ENCODE peak calls at places on chromosomes 16 and 17, in seven cellular contexts. O is K562, R is HCT116, E is SK-N-SH, K is H1, B is HepG2, X is GM12878. T is an unnamed sample.

GRCh38 chr17:50268040-50268439 is 6.2 kb upstream of the TMEM92 start:
- DNase-seq in O (no peak), R (no peak), E (no peak), K (no peak), B (no peak), X (no peak), T (no peak)

GRCh38 chr16:86665319-86665675 is 86.9 kb downstream of the FOXL1 start:
- DNase-seq in O (no peak), R (no peak), E (no peak), K (no peak), B (peak), X (peak), T (no peak)

GRCh38 chr17:38563362-38564253 is 42.1 kb downstream of the SRCIN1 start:
- DNase-seq in O (peak), R (no peak), E (no peak), K (peak), B (no peak), X (no peak), T (no peak)

GRCh38 chr16:21100447-21100846 is 50.2 kb downstream of the DNAH3 start:
- DNase-seq in O (no peak), R (peak), E (no peak), K (no peak), B (no peak), X (no peak), T (peak)

GRCh38 chr16:3266873-3267537 is 10.6 kb upstream of the MEFV start:
- DNase-seq in O (no peak), R (peak), E (peak), K (no peak), B (peak), X (no peak), T (peak)

GRCh38 chr17:2020721-2021120 is 4.4 kb downstream of the RTN4RL1 start:
- DNase-seq in O (no peak), R (no peak), E (no peak), K (no peak), B (no peak), X (no peak), T (no peak)

GRCh38 chr16:2764718-2765117 is 12.3 kb downstream of the SRRM2 start:
- DNase-seq in O (no peak), R (no peak), E (no peak), K (no peak), B (peak), X (no peak), T (no peak)

GRCh38 chr16:53900678-53901077 is 196.7 kb downstream of the FTO start:
- DNase-seq in O (no peak), R (no peak), E (peak), K (no peak), B (no peak), X (no peak), T (no peak)

GRCh38 chr17:3026856-3027751 is 36.3 kb downstream of the OR1D5 start:
- DNase-seq in O (no peak), R (no peak), E (no peak), K (no peak), B (no peak), X (no peak), T (no peak)

GRCh38 chr17:50074227-50074626 is 18.3 kb downstream of the ITGA3 start:
- DNase-seq in O (no peak), R (no peak), E (no peak), K (no peak), B (no peak), X (no peak), T (no peak)

GRCh38 chr16:78035012-78035411 is 12.7 kb downstream of the CLEC3A start:
- DNase-seq in O (no peak), R (no peak), E (no peak), K (no peak), B (no peak), X (no peak), T (no peak)

GRCh38 chr16:56614549-56614991 is 6.2 kb downstream of the MT2A start:
- DNase-seq in O (no peak), R (no peak), E (no peak), K (no peak), B (peak), X (no peak), T (no peak)

GRCh38 chr17:81385320-81386111 is 9.7 kb upstream of the BAHCC1 start:
- DNase-seq in O (no peak), R (no peak), E (no peak), K (no peak), B (peak), X (no peak), T (no peak)

GRCh38 chr16:56743840-56744239 is 13.9 kb downstream of the NUP93 start:
- DNase-seq in O (no peak), R (no peak), E (no peak), K (no peak), B (no peak), X (no peak), T (no peak)

GRCh38 chr16:2149630-2150417 is 1.4 kb downstream of the RAB26 start:
- DNase-seq in O (no peak), R (no peak), E (no peak), K (peak), B (peak), X (no peak), T (peak)

GRCh38 chr17:80261159-80261894 is 675 bp downstream of the RNF213 start:
- DNase-seq in O (peak), R (no peak), E (peak), K (peak), B (peak), X (no peak), T (peak)

GRCh38 chr17:43938838-43939182 is 3.5 kb downstream of the PPY start:
- DNase-seq in O (no peak), R (no peak), E (no peak), K (no peak), B (no peak), X (no peak), T (no peak)

DNA sequence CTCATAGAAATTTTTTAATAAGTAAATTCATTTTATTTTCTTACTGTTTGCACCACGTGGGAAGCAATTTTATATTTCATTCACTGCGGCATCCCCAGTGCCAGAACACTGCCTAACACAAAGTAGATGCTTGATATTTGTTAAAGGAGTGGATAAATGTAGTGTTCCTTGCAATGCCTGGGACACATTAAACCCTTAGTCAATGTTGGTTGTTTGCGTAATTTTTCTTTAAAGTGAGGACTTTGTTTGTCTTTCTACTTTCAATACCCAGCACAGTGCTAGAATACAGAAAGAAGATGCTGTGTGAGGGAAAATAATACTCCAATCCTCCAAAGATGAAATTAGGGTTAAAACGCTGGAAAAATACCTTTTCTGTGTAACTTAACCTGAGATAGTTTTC is 299.3 kb downstream of the MAP2K6 start:
- DNase-seq in O (no peak), R (no peak), E (no peak), K (no peak), B (no peak), X (no peak), T (no peak)
- TF ChIP-seq JUND in O (no peak), R (no peak), E (no peak), K (no peak), B (no peak), X (no peak), T (no peak)

GRCh38 chr16:73529303-73530012 is 481.5 kb upstream of the ZFHX3 start:
- DNase-seq in O (no peak), R (no peak), E (no peak), K (no peak), B (no peak), X (no peak), T (no peak)

GRCh38 chr16:73523209-73523608 is 475.3 kb upstream of the ZFHX3 start:
- DNase-seq in O (no peak), R (no peak), E (no peak), K (no peak), B (no peak), X (no peak), T (no peak)

GRCh38 chr16:73531021-73531420 is 483.1 kb upstream of the ZFHX3 start:
- DNase-seq in O (no peak), R (no peak), E (no peak), K (no peak), B (no peak), X (no peak), T (no peak)

GRCh38 chr16:73530529-73530928 is 482.6 kb upstream of the ZFHX3 start:
- DNase-seq in O (no peak), R (no peak), E (no peak), K (no peak), B (no peak), X (no peak), T (no peak)

DNA sequence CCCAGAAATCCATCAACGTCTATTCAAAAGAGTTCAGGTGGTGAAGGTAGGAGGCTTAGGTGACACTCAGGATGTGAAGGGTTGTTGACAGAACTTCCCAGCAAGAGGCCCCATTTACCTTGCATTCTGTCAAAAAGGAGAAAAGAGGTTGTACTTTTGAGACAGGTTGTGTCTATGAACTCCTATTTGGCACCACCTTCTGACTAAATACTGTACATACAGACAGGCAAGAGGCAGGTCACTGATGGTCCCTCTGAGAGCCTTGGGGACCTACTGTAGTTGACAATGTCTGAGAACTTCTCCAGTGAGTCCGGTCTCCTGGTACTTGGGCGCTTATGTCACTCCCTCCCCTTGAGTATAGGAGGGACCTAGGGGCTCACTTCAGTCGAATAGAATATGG is 479.3 kb upstream of the ZFHX3 start:
- DNase-seq in O (no peak), R (no peak), E (no peak), K (no peak), B (no peak), X (no peak), T (peak)
- TF ChIP-seq JUND in O (no peak), R (no peak), E (no peak), K (no peak), B (no peak), X (no peak), T (no peak)

GRCh38 chr17:18043491-18043890 is 4.3 kb downstream of the GID4 start:
- DNase-seq in O (peak), R (peak), E (no peak), K (no peak), B (no peak), X (no peak), T (peak)
- TF ChIP-seq JUND in O (no peak), R (no peak), E (no peak), K (no peak), B (no peak), X (no peak), T (no peak)

GRCh38 chr16:83653785-83654184 is 154.0 kb upstream of the HSBP1 start:
- DNase-seq in O (no peak), R (no peak), E (no peak), K (no peak), B (no peak), X (no peak), T (no peak)
- TF ChIP-seq JUND in O (no peak), R (no peak), E (no peak), K (no peak), B (no peak), X (no peak), T (no peak)

GRCh38 chr17:67994827-67995567 is 1.3 kb downstream of the C17orf58 start:
- DNase-seq in O (no peak), R (no peak), E (peak), K (no peak), B (no peak), X (no peak), T (peak)
- TF ChIP-seq JUND in O (no peak), R (peak), E (peak), K (no peak), B (no peak), X (no peak), T (peak)

GRCh38 chr17:45948881-45949624 is 50.0 kb upstream of the STH start:
- DNase-seq in O (peak), R (peak), E (no peak), K (peak), B (peak), X (no peak), T (peak)

GRCh38 chr17:45950888-45951287 is 48.2 kb upstream of the STH start:
- DNase-seq in O (no peak), R (no peak), E (no peak), K (no peak), B (no peak), X (no peak), T (no peak)

GRCh38 chr17:45948498-45948880 is 50.6 kb upstream of the STH start:
- DNase-seq in O (no peak), R (no peak), E (no peak), K (no peak), B (no peak), X (no peak), T (no peak)

GRCh38 chr17:45949755-45950320 is 49.2 kb upstream of the STH start:
- DNase-seq in O (no peak), R (no peak), E (no peak), K (no peak), B (no peak), X (no peak), T (no peak)

DNA sequence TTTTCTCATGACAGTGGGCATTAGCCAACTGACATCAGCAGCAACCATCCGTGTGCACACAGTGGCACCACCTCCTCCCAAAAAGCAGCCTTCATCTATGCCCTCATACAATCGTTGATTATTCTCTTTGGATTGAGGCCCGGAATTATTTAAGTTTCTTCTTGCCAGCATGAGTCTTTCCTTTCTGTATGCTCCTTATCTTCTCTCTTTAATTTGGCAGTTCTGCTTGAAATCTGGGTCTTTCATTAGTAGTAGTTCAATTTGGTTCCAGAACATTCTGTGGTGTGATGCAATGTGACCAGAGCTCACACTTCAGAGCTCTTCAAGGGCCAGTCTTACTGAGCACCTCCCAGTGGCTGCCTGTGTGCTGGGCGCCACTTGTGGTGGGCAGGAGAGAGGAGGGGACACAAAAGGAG is 52.2 kb upstream of the STH start:
- DNase-seq in O (no peak), R (no peak), E (no peak), K (no peak), B (no peak), X (no peak), T (no peak)
- TF ChIP-seq JUND in O (no peak), R (no peak), E (no peak), K (no peak), B (no peak), X (no peak), T (no peak)